ENCODE peak calls at places on chromosome 9, in four cellular contexts. M, B, U and H are unnamed samples.

GRCh38 chr9:133706651-133707050 is 31.5 kb downstream of the SARDH start:
- DNase-seq in B (no peak), M (peak; percentile 36), U (no peak), H (no peak)

GRCh38 chr9:115369322-115369957 is 251.5 kb upstream of the TNC start:
- DNase-seq in U (no peak), B (no peak), M (no peak), H (no peak)

GRCh38 chr9:121576281-121577075 is 75.0 kb upstream of the DAB2IP start:
- DNase-seq in M (no peak), U (no peak), B (no peak), H (no peak)

GRCh38 chr9:127808347-127809001 is 5.8 kb downstream of the FPGS start:
- DNase-seq in M (no peak), U (no peak), B (no peak), H (no peak)

GRCh38 chr9:107855164-107855563 is 365.6 kb upstream of the KLF4 start:
- DNase-seq in M (no peak), B (no peak), U (no peak), H (no peak)

GRCh38 chr9:99253772-99254431 is 31.8 kb downstream of the SEC61B start:
- DNase-seq in M (no peak), U (no peak), B (peak; percentile 38), H (peak; percentile 15)

GRCh38 chr9:85521331-85522197 is 220.2 kb downstream of the AGTPBP1 start:
- DNase-seq in M (no peak), B (no peak), U (no peak), H (no peak)

GRCh38 chr9:4435197-4435596 is 55.1 kb upstream of the SLC1A1 start:
- DNase-seq in M (no peak), B (no peak), U (peak; percentile 36), H (no peak)

GRCh38 chr9:15104826-15105420 is 194.7 kb upstream of the FREM1 start:
- DNase-seq in U (peak; percentile 7), B (peak; percentile 69), M (no peak), H (peak; percentile 30)

GRCh38 chr9:126367139-126367538 is 40.5 kb downstream of the MVB12B start:
- DNase-seq in B (no peak), U (no peak), M (no peak), H (no peak)

GRCh38 chr9:125284855-125285254 is 23.2 kb downstream of the GAPVD1 start:
- DNase-seq in U (peak; percentile 63), B (no peak), M (no peak), H (no peak)

GRCh38 chr9:109012876-109013677 is at the start of gene CTNNAL1:
- DNase-seq in B (peak; percentile 96), U (peak; percentile 82), M (peak; percentile 98), H (peak; percentile 86)

GRCh38 chr9:127915801-127916664 is 808 bp downstream of the ST6GALNAC4 start:
- DNase-seq in B (no peak), U (no peak), M (no peak), H (no peak)

GRCh38 chr9:126715382-126715781 is 89.5 kb upstream of the ZBTB43 start:
- DNase-seq in B (no peak), M (no peak), U (no peak), H (no peak)

GRCh38 chr9:86854898-86855523 is 92.3 kb downstream of the GAS1 start:
- DNase-seq in M (no peak), U (peak; percentile 37), B (peak; percentile 94), H (no peak)

GRCh38 chr9:136853596-136854112 is 1.5 kb downstream of the MAMDC4 start:
- DNase-seq in B (no peak), U (no peak), M (peak; percentile 61), H (no peak)

GRCh38 chr9:124771867-124772621 is 933 bp upstream of the NR6A1 start:
- DNase-seq in B (peak; percentile 93), M (no peak), U (peak; percentile 85), H (peak; percentile 78)

GRCh38 chr9:97876061-97876460 is 23.0 kb downstream of the FOXE1 start:
- DNase-seq in B (no peak), U (no peak), M (no peak), H (no peak)

GRCh38 chr9:136900988-136901515 is 14.7 kb downstream of the TRAF2 start:
- DNase-seq in M (no peak), U (no peak), B (no peak), H (peak; percentile 48)

GRCh38 chr9:4111233-4112000 is 188.5 kb downstream of the GLIS3 start:
- DNase-seq in U (no peak), B (no peak), M (no peak), H (no peak)

GRCh38 chr9:118928723-118929122 is 440.5 kb downstream of the BRINP1 start:
- DNase-seq in B (peak; percentile 56), M (no peak), U (no peak), H (peak; percentile 7)

GRCh38 chr9:127877566-127877998 is at the start of gene AK1:
- DNase-seq in M (peak; percentile 91), B (peak; percentile 81), U (no peak), H (peak; percentile 60)

GRCh38 chr9:105828596-105829213 is 134.4 kb downstream of the TMEM38B start:
- DNase-seq in U (no peak), M (no peak), B (no peak), H (no peak)

GRCh38 chr9:111910428-111910827 is 13.8 kb downstream of the UGCG start:
- DNase-seq in B (no peak), U (no peak), M (no peak), H (no peak)

GRCh38 chr9:138052322-138052615 is 174.7 kb downstream of the CACNA1B start:
- DNase-seq in U (no peak), B (peak; percentile 1), M (no peak), H (no peak)

GRCh38 chr9:134632329-134632728 is 9.3 kb upstream of the COL5A1 start:
- DNase-seq in B (no peak), U (no peak), M (peak; percentile 32), H (no peak)

GRCh38 chr9:25935188-25935587 is 256.9 kb upstream of the TUSC1 start:
- DNase-seq in U (no peak), M (no peak), B (no peak), H (no peak)